ENCODE peak calls at places on chromosomes 3 and 15, in five cellular contexts. M is mesendoderm, I is sigmoid colon, G is mammary epithelial cell, L is OCI-LY7. T is an unnamed sample.
A peak's percentile ranks its signal among the peaks of the same experiment; 100 is the strongest.

GRCh38 chr15:69909719-69910444 is 187.8 kb downstream of the TLE3 start:
- DNase-seq in G (no peak), M (peak; percentile 85), I (no peak), L (no peak), T (no peak)

GRCh38 chr15:78047631-78048409 is 29.7 kb downstream of the TBC1D2B start:
- DNase-seq in M (no peak), G (no peak), I (peak; percentile 80), L (no peak), T (no peak)

GRCh38 chr15:42836251-42836650 is 84.3 kb downstream of the TTBK2 start:
- DNase-seq in M (no peak), I (no peak), L (no peak), G (no peak), T (no peak)

GRCh38 chr3:7630351-7630911 is 769.5 kb downstream of the GRM7 start:
- DNase-seq in I (no peak), G (no peak), M (peak; percentile 55), L (no peak), T (no peak)

GRCh38 chr3:111326144-111326995 is 215.6 kb upstream of the CD96 start:
- DNase-seq in L (no peak), M (no peak), I (no peak), G (no peak), T (no peak)

GRCh38 chr15:92665100-92665555 is 9.6 kb upstream of the FAM174B start:
- DNase-seq in M (peak; percentile 49), G (no peak), I (peak; percentile 85), L (no peak), T (no peak)

GRCh38 chr3:193029800-193030199 is 112.1 kb upstream of the MB21D2 start:
- DNase-seq in M (no peak), L (no peak), I (no peak), G (no peak), T (no peak)

GRCh38 chr15:77226652-77227051 is 155.7 kb upstream of the TSPAN3 start:
- DNase-seq in M (no peak), I (no peak), L (no peak), G (no peak), T (no peak)

GRCh38 chr3:114538211-114538610 is 244.4 kb downstream of the TIGIT start:
- DNase-seq in M (no peak), L (no peak), G (no peak), I (no peak), T (no peak)

GRCh38 chr3:25461946-25462345 is 33.9 kb downstream of the RARB start:
- DNase-seq in L (no peak), I (no peak), G (peak; percentile 66), M (no peak), T (no peak)

GRCh38 chr3:196344663-196345062 is 6.5 kb upstream of the TM4SF19 start:
- DNase-seq in G (no peak), M (no peak), I (no peak), L (no peak), T (no peak)

GRCh38 chr15:95616306-95616705 is 714.2 kb upstream of the NR2F2 start:
- DNase-seq in L (no peak), M (no peak), G (no peak), I (no peak), T (no peak)

GRCh38 chr15:38038659-38039442 is 104.4 kb downstream of the TMCO5A start:
- DNase-seq in G (peak; percentile 80), L (no peak), M (no peak), I (no peak), T (peak; percentile 10)

GRCh38 chr3:123773681-123774431 is 110.3 kb downstream of the MYLK start:
- DNase-seq in I (peak; percentile 77), M (no peak), L (no peak), G (no peak), T (no peak)

GRCh38 chr15:88621789-88622604 is 857 bp downstream of the AEN start:
- DNase-seq in I (peak; percentile 48), L (peak; percentile 65), G (peak; percentile 61), M (no peak), T (no peak)

GRCh38 chr3:163785693-163786092 is 1292.6 kb downstream of the SI start:
- DNase-seq in G (no peak), I (no peak), M (peak; percentile 73), L (no peak), T (peak; percentile 1)

GRCh38 chr3:24545917-24546316 is 51.3 kb upstream of the THRB start:
- DNase-seq in I (peak; percentile 73), G (no peak), L (no peak), M (no peak), T (no peak)

GRCh38 chr15:34481370-34481769 is 43.8 kb upstream of the GOLGA8A start:
- DNase-seq in I (no peak), G (no peak), L (no peak), M (no peak), T (no peak)

GRCh38 chr3:33855884-33856546 is 57.6 kb downstream of the PDCD6IP start:
- DNase-seq in L (no peak), I (no peak), M (no peak), G (no peak), T (no peak)

DNA sequence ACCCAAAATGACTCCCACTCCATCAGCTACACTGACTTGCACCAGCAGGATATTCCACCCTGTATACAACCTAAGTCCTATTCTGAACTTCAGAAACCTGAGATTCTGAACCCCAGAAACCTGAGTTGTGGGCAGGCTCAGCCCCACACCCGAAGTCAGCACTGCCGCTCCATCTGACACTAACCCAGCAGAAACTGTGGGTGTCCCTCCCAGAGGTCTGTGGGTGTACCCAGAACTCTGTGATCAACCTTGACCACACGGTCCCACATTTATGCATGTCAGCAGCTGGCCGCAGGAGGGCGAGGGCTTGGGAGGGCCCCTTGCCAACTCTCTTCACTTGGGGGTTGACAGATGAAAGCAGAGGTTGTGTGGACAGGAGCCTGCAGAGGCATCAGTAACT is 9.3 kb downstream of the OXTR start:
- DNase-seq in G (no peak), M (no peak), I (no peak), L (no peak), T (no peak)
- H3K4me3 ChIP-seq in G (no peak overlapping the region), M (no peak overlapping the region), I (no peak overlapping the region), L (no peak overlapping the region), T (no peak overlapping the region)

GRCh38 chr3:184633185-184633584 is 71.6 kb downstream of the EPHB3 start:
- DNase-seq in M (no peak), I (no peak), G (no peak), L (no peak), T (no peak)
- H3K4me1 ChIP-seq in M (peaks cover 15% of the 10 kb centered on the region), I (peaks cover 8% of the 10 kb centered on the region), G (peaks cover 15% of the 10 kb centered on the region), L (no peaks in the 10 kb centered on the region), T (no peaks in the 10 kb centered on the region)

GRCh38 chr3:87558482-87558881 is 282.1 kb upstream of the POU1F1 start:
- DNase-seq in M (no peak), I (no peak), G (no peak), L (no peak), T (no peak)

GRCh38 chr3:87549208-87549607 is 272.8 kb upstream of the POU1F1 start:
- DNase-seq in L (no peak), G (no peak), M (no peak), I (no peak), T (no peak)

GRCh38 chr3:87548271-87548670 is 271.9 kb upstream of the POU1F1 start:
- DNase-seq in G (no peak), M (no peak), L (no peak), I (no peak), T (no peak)

GRCh38 chr3:87553058-87553457 is 276.7 kb upstream of the POU1F1 start:
- DNase-seq in M (no peak), G (no peak), I (no peak), L (no peak), T (no peak)
- H3K4me3 ChIP-seq in M (no peak overlapping the region), G (no peak overlapping the region), I (no peak overlapping the region), L (no peak overlapping the region), T (no peak overlapping the region)

GRCh38 chr15:74794248-74794969 is 12.5 kb downstream of the CSK start:
- DNase-seq in L (no peak), M (no peak), I (peak; percentile 53), G (no peak), T (no peak)
- H3K4me1 ChIP-seq in L (peaks cover 98% of the 10 kb centered on the region), M (no peaks in the 10 kb centered on the region), I (peaks cover 29% of the 10 kb centered on the region), G (peaks cover 32% of the 10 kb centered on the region), T (peaks cover 29% of the 10 kb centered on the region)

GRCh38 chr3:142941373-142942123 is 21.9 kb downstream of the PAQR9 start:
- DNase-seq in I (no peak), M (no peak), G (no peak), L (no peak), T (no peak)

GRCh38 chr3:142943870-142944269 is 19.6 kb downstream of the PAQR9 start:
- DNase-seq in L (no peak), I (no peak), M (no peak), G (peak; percentile 57), T (no peak)

GRCh38 chr3:142940472-142940871 is 23.0 kb downstream of the PAQR9 start:
- DNase-seq in G (peak; percentile 37), I (no peak), M (peak; percentile 13), L (no peak), T (no peak)

GRCh38 chr3:142943349-142943748 is 20.1 kb downstream of the PAQR9 start:
- DNase-seq in M (no peak), G (no peak), I (no peak), L (no peak), T (no peak)

GRCh38 chr3:142940000-142940399 is 23.5 kb downstream of the PAQR9 start:
- DNase-seq in M (no peak), G (no peak), I (no peak), L (no peak), T (no peak)
- H3K4me3 ChIP-seq in M (no peak overlapping the region), G (no peak overlapping the region), I (no peak overlapping the region), L (no peak overlapping the region), T (no peak overlapping the region)

GRCh38 chr15:67124911-67125588 is 59.6 kb downstream of the SMAD3 start:
- DNase-seq in L (no peak), M (no peak), G (no peak), I (no peak), T (no peak)

GRCh38 chr15:67126551-67127333 is 61.3 kb downstream of the SMAD3 start:
- DNase-seq in I (no peak), M (no peak), L (no peak), G (no peak), T (no peak)

GRCh38 chr15:67124111-67124510 is 58.7 kb downstream of the SMAD3 start:
- DNase-seq in I (no peak), M (no peak), L (no peak), G (peak; percentile 39), T (no peak)

GRCh38 chr15:67127334-67127664 is 61.9 kb downstream of the SMAD3 start:
- DNase-seq in L (no peak), G (peak; percentile 90), M (no peak), I (no peak), T (peak; percentile 88)

DNA sequence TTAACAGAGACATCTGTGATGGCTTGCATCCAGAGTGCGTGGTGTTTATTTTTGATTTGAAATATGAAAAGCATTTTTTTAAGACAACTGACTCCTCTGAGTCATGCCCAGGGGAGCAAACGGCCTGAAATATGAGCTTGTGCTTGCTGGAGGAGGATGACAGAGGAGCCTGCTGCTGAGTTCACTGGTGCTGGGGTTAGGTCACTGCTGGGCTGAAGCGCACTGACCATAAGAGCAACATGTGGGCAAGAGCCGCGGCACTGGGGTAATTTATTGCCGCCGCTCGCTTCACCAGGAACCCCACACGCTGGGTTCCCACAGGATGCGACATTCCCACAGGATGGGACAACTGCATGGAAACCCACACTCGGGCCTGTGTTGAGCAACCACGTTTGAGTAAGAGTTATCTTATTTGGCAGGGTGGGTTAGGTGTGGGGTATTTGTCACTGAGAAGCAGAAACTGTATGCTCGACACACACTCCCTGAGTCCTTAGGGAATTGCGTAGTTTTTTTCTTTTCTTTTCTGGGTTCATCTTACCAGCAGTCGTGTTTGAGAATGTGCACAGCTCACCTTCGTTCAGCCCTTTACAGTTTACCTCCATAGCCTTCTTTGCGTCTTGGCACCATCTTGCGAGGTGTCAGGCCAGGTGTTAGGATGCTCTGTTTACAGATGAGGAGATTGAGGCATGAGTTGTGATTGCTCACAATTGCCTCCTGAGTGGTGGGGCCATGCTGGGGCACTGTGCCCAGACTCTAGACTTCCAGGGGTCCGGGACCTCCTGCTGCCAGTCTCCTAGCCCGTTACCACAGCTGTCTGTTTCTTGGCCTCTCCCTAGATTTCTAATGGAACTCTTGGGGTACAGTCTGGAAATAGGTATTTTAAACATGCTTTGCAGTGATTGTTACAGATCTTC is 60.4 kb downstream of the SMAD3 start:
- DNase-seq in M (no peak), G (peak; percentile 93), I (peak; percentile 92), L (no peak), T (peak; percentile 96)
- H3K4me1 ChIP-seq in M (peaks cover 3% of the 10 kb centered on the region), G (peaks cover 73% of the 10 kb centered on the region), I (peaks cover 64% of the 10 kb centered on the region), L (peaks cover 18% of the 10 kb centered on the region), T (peaks cover 97% of the 10 kb centered on the region)